ENCODE peak calls at places on chromosomes 3 and 15, in ten cellular contexts. J, I, A, Q, V, B, G, E, H and N are unnamed samples.

GRCh38 chr3:159634414-159634813 is 354.2 kb upstream of the IL12A start:
- DNase-seq in J (peak), I (no peak), A (no peak), Q (no peak), V (peak), B (peak), G (no peak), E (no peak), H (no peak), N (peak)

GRCh38 chr15:70327328-70328136 is 229.8 kb upstream of the TLE3 start:
- DNase-seq in J (no peak), I (no peak), A (no peak), Q (no peak), V (peak), B (peak), G (peak), E (no peak), H (no peak), N (peak)

GRCh38 chr15:29765898-29766537 is 56.2 kb downstream of the TJP1 start:
- DNase-seq in J (no peak), I (no peak), A (no peak), Q (no peak), V (peak), B (no peak), G (no peak), E (peak), H (no peak), N (peak)

GRCh38 chr3:37466660-37467359 is 292.4 kb upstream of the LRRFIP2 start:
- DNase-seq in J (no peak), I (no peak), A (no peak), Q (no peak), V (no peak), B (no peak), G (no peak), E (no peak), H (no peak), N (no peak)

GRCh38 chr3:133944641-133945441 is 49.2 kb upstream of the RAB6B start:
- DNase-seq in J (peak), I (no peak), A (no peak), Q (no peak), V (peak), B (peak), G (no peak), E (no peak), H (peak), N (peak)

GRCh38 chr3:19485267-19485666 is 337.0 kb downstream of the KCNH8 start:
- DNase-seq in J (no peak), I (no peak), A (no peak), Q (no peak), V (no peak), B (no peak), G (no peak), E (no peak), H (no peak), N (no peak)

GRCh38 chr15:89358435-89358754 is 23.8 kb upstream of the POLG start:
- DNase-seq in J (no peak), I (no peak), A (no peak), Q (no peak), V (no peak), B (no peak), G (no peak), E (no peak), H (no peak), N (no peak)

GRCh38 chr3:154235330-154235729 is 89.0 kb downstream of the DHX36 start:
- DNase-seq in J (peak), I (no peak), A (no peak), Q (no peak), V (peak), B (peak), G (no peak), E (no peak), H (no peak), N (no peak)

GRCh38 chr15:77863491-77864105 is 213.9 kb downstream of the TBC1D2B start:
- DNase-seq in J (no peak), I (no peak), A (no peak), Q (no peak), V (no peak), B (no peak), G (no peak), E (no peak), H (peak), N (no peak)

GRCh38 chr15:82660378-82660777 is 13.2 kb upstream of the CPEB1 start:
- DNase-seq in J (no peak), I (no peak), A (no peak), Q (no peak), V (no peak), B (no peak), G (no peak), E (no peak), H (no peak), N (no peak)

GRCh38 chr3:50170689-50171088 is 15.6 kb downstream of the SEMA3F start:
- DNase-seq in J (peak), I (no peak), A (no peak), Q (no peak), V (peak), B (peak), G (no peak), E (peak), H (no peak), N (peak)

GRCh38 chr15:89419370-89419984 is 76.9 kb downstream of the RHCG start:
- DNase-seq in J (peak), I (no peak), A (no peak), Q (no peak), V (peak), B (peak), G (no peak), E (peak), H (no peak), N (peak)

GRCh38 chr15:81380668-81381067 is 6.7 kb upstream of the TMC3 start:
- DNase-seq in J (no peak), I (no peak), A (no peak), Q (no peak), V (no peak), B (no peak), G (no peak), E (no peak), H (no peak), N (no peak)

GRCh38 chr15:88704791-88705768 is 66.3 kb downstream of the ISG20 start:
- DNase-seq in J (no peak), I (no peak), A (no peak), Q (no peak), V (peak), B (no peak), G (no peak), E (no peak), H (no peak), N (peak)

GRCh38 chr15:88905576-88905975 is 7.6 kb downstream of the MFGE8 start:
- DNase-seq in J (no peak), I (no peak), A (no peak), Q (no peak), V (no peak), B (no peak), G (no peak), E (no peak), H (peak), N (no peak)

GRCh38 chr3:35832140-35832571 is 192.8 kb downstream of the ARPP21 start:
- DNase-seq in J (no peak), I (no peak), A (no peak), Q (no peak), V (no peak), B (no peak), G (no peak), E (no peak), H (no peak), N (peak)

GRCh38 chr3:129614927-129615363 is 8.5 kb upstream of the PLXND1 start:
- DNase-seq in J (no peak), I (no peak), A (no peak), Q (no peak), V (no peak), B (no peak), G (no peak), E (peak), H (no peak), N (no peak)

GRCh38 chr15:76667943-76668715 is 237.0 kb downstream of the SCAPER start:
- DNase-seq in J (no peak), I (no peak), A (no peak), Q (peak), V (no peak), B (peak), G (no peak), E (no peak), H (no peak), N (no peak)

GRCh38 chr3:45988804-45989203 is 6.8 kb downstream of the FYCO1 start:
- DNase-seq in J (peak), I (no peak), A (no peak), Q (no peak), V (peak), B (peak), G (peak), E (no peak), H (no peak), N (peak)

GRCh38 chr15:37933685-37934084 is 755 bp upstream of the TMCO5A start:
- DNase-seq in J (no peak), I (no peak), A (no peak), Q (no peak), V (peak), B (peak), G (no peak), E (no peak), H (no peak), N (peak)

GRCh38 chr3:147267431-147267830 is 138.9 kb downstream of the ZIC4 start:
- DNase-seq in J (peak), I (no peak), A (no peak), Q (no peak), V (peak), B (peak), G (no peak), E (no peak), H (no peak), N (peak)

GRCh38 chr15:89978914-89979313 is 22.2 kb upstream of the ZNF710 start:
- DNase-seq in J (no peak), I (no peak), A (no peak), Q (no peak), V (no peak), B (no peak), G (no peak), E (no peak), H (peak), N (no peak)

GRCh38 chr3:65948833-65949573 is 89.7 kb downstream of the MAGI1 start:
- DNase-seq in J (no peak), I (no peak), A (no peak), Q (no peak), V (no peak), B (no peak), G (no peak), E (no peak), H (no peak), N (no peak)

GRCh38 chr15:85151861-85152260 is 170.2 kb downstream of the PDE8A start:
- DNase-seq in J (no peak), I (no peak), A (no peak), Q (no peak), V (no peak), B (peak), G (no peak), E (no peak), H (no peak), N (peak)

GRCh38 chr3:162141232-162141631 is 644.6 kb downstream of the OTOL1 start:
- DNase-seq in J (peak), I (no peak), A (no peak), Q (no peak), V (peak), B (peak), G (no peak), E (no peak), H (no peak), N (peak)

GRCh38 chr3:156615592-156616173 is 58.7 kb upstream of the TIPARP start:
- DNase-seq in J (peak), I (no peak), A (no peak), Q (no peak), V (peak), B (peak), G (no peak), E (no peak), H (no peak), N (peak)

GRCh38 chr3:81744366-81744765 is 17.1 kb downstream of the GBE1 start:
- DNase-seq in J (peak), I (no peak), A (no peak), Q (no peak), V (peak), B (peak), G (peak), E (no peak), H (no peak), N (peak)

GRCh38 chr15:88571153-88572029 is 24.9 kb upstream of the DET1 start:
- DNase-seq in J (no peak), I (no peak), A (no peak), Q (no peak), V (no peak), B (no peak), G (no peak), E (no peak), H (no peak), N (no peak)

GRCh38 chr3:68424796-68425460 is 507.4 kb downstream of the TAFA4 start:
- DNase-seq in J (no peak), I (no peak), A (no peak), Q (no peak), V (no peak), B (no peak), G (no peak), E (no peak), H (no peak), N (no peak)

GRCh38 chr3:107987036-107987557 is 103.7 kb downstream of the CD47 start:
- DNase-seq in J (peak), I (no peak), A (no peak), Q (no peak), V (peak), B (peak), G (peak), E (peak), H (no peak), N (peak)

GRCh38 chr3:106826861-106827311 is 550.4 kb upstream of the CCDC54 start:
- DNase-seq in J (no peak), I (no peak), A (no peak), Q (peak), V (no peak), B (no peak), G (no peak), E (no peak), H (no peak), N (no peak)

GRCh38 chr3:105862217-105862616 is 6.6 kb downstream of the CBLB start:
- DNase-seq in J (no peak), I (no peak), A (peak), Q (peak), V (no peak), B (no peak), G (no peak), E (no peak), H (no peak), N (no peak)

GRCh38 chr3:113441051-113441770 is at the start of gene CFAP44:
- DNase-seq in J (no peak), I (peak), A (peak), Q (peak), V (peak), B (peak), G (peak), E (peak), H (peak), N (peak)

GRCh38 chr3:93867425-93867824 is 106.3 kb downstream of the PROS1 start:
- DNase-seq in J (no peak), I (no peak), A (no peak), Q (no peak), V (no peak), B (no peak), G (no peak), E (no peak), H (no peak), N (no peak)

GRCh38 chr3:134874737-134875413 is 79.8 kb downstream of the EPHB1 start:
- DNase-seq in J (no peak), I (no peak), A (no peak), Q (peak), V (peak), B (no peak), G (no peak), E (no peak), H (no peak), N (peak)

GRCh38 chr3:126394179-126394976 is at the start of gene CFAP100:
- DNase-seq in J (no peak), I (no peak), A (no peak), Q (no peak), V (peak), B (peak), G (no peak), E (no peak), H (peak), N (peak)

GRCh38 chr15:48647963-48648362 is 2.5 kb upstream of the FBN1 start:
- DNase-seq in J (peak), I (no peak), A (no peak), Q (no peak), V (peak), B (peak), G (no peak), E (no peak), H (no peak), N (peak)

GRCh38 chr3:52670621-52671521 is 14.8 kb downstream of the PBRM1 start:
- DNase-seq in J (peak), I (no peak), A (peak), Q (peak), V (peak), B (peak), G (peak), E (no peak), H (no peak), N (peak)

GRCh38 chr3:42067324-42067723 is 23.8 kb upstream of the TRAK1 start:
- DNase-seq in J (no peak), I (no peak), A (peak), Q (peak), V (peak), B (peak), G (no peak), E (no peak), H (no peak), N (peak)

GRCh38 chr3:120102674-120103073 is 8.4 kb upstream of the GSK3B start:
- DNase-seq in J (peak), I (no peak), A (no peak), Q (peak), V (no peak), B (no peak), G (no peak), E (no peak), H (no peak), N (no peak)
- TF ChIP-seq CTCF in J (no peak), I (no peak), A (no peak), Q (no peak), V (no peak), B (no peak), G (no peak), E (no peak), H (no peak), N (no peak)

GRCh38 chr3:124814620-124815421 is 72.3 kb downstream of the ITGB5 start:
- DNase-seq in J (peak), I (no peak), A (no peak), Q (no peak), V (peak), B (peak), G (no peak), E (peak), H (no peak), N (no peak)

GRCh38 chr3:124812291-124813265 is 74.6 kb downstream of the ITGB5 start:
- DNase-seq in J (peak), I (no peak), A (no peak), Q (no peak), V (peak), B (peak), G (peak), E (peak), H (no peak), N (peak)

GRCh38 chr3:124811441-124811840 is 75.7 kb downstream of the ITGB5 start:
- DNase-seq in J (no peak), I (no peak), A (no peak), Q (no peak), V (peak), B (peak), G (no peak), E (no peak), H (no peak), N (peak)

GRCh38 chr3:124810970-124811369 is 76.2 kb downstream of the ITGB5 start:
- DNase-seq in J (no peak), I (no peak), A (no peak), Q (no peak), V (no peak), B (no peak), G (no peak), E (no peak), H (no peak), N (no peak)

DNA sequence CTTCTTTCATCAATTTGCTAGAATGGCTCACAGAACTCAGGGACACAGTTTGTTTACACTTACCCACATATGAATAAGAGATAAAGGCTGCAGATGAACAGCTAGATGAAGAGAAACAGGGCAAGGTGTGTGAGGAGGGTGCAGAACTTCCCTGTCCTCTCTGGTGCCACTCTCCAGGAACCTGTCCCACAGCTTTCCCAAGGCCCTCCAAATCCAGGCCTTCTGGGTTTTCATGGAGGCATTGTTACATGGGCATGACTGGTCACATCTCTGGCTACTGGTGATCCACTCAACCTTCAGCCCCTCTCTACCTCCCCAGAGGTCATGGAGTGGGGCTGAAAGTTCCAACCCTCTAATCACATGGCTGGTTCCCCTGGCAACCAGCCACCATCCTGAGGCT is 73.6 kb downstream of the ITGB5 start:
- DNase-seq in J (no peak), I (no peak), A (no peak), Q (no peak), V (no peak), B (no peak), G (no peak), E (no peak), H (no peak), N (no peak)
- TF ChIP-seq CTCF in J (no peak), I (no peak), A (no peak), Q (no peak), V (no peak), B (no peak), G (no peak), E (no peak), H (no peak), N (no peak)

DNA sequence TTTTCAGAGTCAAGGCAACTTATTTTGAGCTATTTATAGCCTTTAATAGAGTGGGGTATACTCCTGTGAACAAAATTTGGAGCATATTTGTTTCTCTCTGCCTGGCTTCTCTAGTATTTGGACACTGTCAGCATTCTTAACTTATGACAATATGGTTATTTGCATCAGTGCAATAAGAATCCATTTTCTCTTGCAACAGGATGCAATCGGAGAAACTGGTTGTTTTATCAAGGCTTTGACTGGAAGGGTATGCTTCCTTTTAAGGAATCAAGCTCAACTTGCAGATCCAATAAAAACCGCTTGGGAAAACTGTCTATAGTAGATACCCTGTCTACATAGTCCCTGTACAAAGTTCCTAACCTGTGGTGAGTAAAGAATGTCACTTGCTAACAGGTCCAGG is 106.7 kb downstream of the DPH6 start:
- DNase-seq in J (peak), I (no peak), A (no peak), Q (no peak), V (peak), B (peak), G (peak), E (no peak), H (no peak), N (peak)
- TF ChIP-seq CTCF in J (no peak), I (no peak), A (no peak), Q (no peak), V (no peak), B (no peak), G (no peak), E (no peak), H (no peak), N (no peak)

GRCh38 chr3:160885791-160886286 is 129.8 kb downstream of the PPM1L start:
- DNase-seq in J (peak), I (no peak), A (peak), Q (peak), V (peak), B (peak), G (peak), E (no peak), H (peak), N (peak)
- TF ChIP-seq CTCF in J (no peak), I (no peak), A (no peak), Q (no peak), V (peak), B (no peak), G (no peak), E (no peak), H (peak), N (no peak)

GRCh38 chr15:75606711-75607684 is 18.5 kb downstream of the SNUPN start:
- DNase-seq in J (no peak), I (peak), A (no peak), Q (no peak), V (peak), B (peak), G (no peak), E (no peak), H (no peak), N (peak)
- TF ChIP-seq CTCF in J (no peak), I (no peak), A (no peak), Q (no peak), V (no peak), B (no peak), G (no peak), E (no peak), H (no peak), N (no peak)

GRCh38 chr3:12965999-12966846 is 107.0 kb downstream of the IQSEC1 start:
- DNase-seq in J (peak), I (no peak), A (no peak), Q (no peak), V (no peak), B (no peak), G (no peak), E (no peak), H (no peak), N (peak)
- TF ChIP-seq CTCF in J (no peak), I (no peak), A (no peak), Q (no peak), V (no peak), B (no peak), G (no peak), E (no peak), H (no peak), N (no peak)